ENCODE peak calls at places on chromosome 1, in four cellular contexts. U, A, M and T are unnamed samples.

GRCh38 chr1:168161459-168161858 is 17.3 kb upstream of the TIPRL start:
- DNase-seq in U (no peak), A (no peak), M (no peak), T (peak; percentile 31)

GRCh38 chr1:91889717-91890459 is 3.9 kb upstream of the TGFBR3 start:
- DNase-seq in U (no peak), A (no peak), M (no peak), T (peak; percentile 20)

GRCh38 chr1:8598783-8599182 is 218.7 kb downstream of the RERE start:
- DNase-seq in U (no peak), A (no peak), M (no peak), T (peak; percentile 13)

GRCh38 chr1:183349201-183349711 is 68.9 kb downstream of the NMNAT2 start:
- DNase-seq in U (no peak), A (no peak), M (peak; percentile 29), T (peak; percentile 46)

GRCh38 chr1:231161711-231162299 is at the start of gene TRIM67:
- DNase-seq in U (no peak), A (no peak), M (no peak), T (no peak)

GRCh38 chr1:156602557-156602993 is 1.3 kb upstream of the GPATCH4 start:
- DNase-seq in U (no peak), A (no peak), M (no peak), T (no peak)

GRCh38 chr1:108947871-108948525 is 15.3 kb downstream of the CLCC1 start:
- DNase-seq in U (no peak), A (no peak), M (no peak), T (peak; percentile 15)

GRCh38 chr1:17485280-17485679 is 45.8 kb upstream of the RCC2 start:
- DNase-seq in U (no peak), A (no peak), M (no peak), T (peak; percentile 41)

GRCh38 chr1:145997156-145998023 is 1.0 kb upstream of the TXNIP start:
- DNase-seq in U (no peak), A (no peak), M (peak; percentile 58), T (no peak)

GRCh38 chr1:31660871-31661455 is 16.3 kb upstream of the PEF1 start:
- DNase-seq in U (no peak), A (no peak), M (no peak), T (no peak)

GRCh38 chr1:201543871-201544521 is 5.1 kb downstream of the NAV1 start:
- DNase-seq in U (no peak), A (no peak), M (no peak), T (no peak)

GRCh38 chr1:236535656-236536293 is 12.0 kb downstream of the LGALS8 start:
- DNase-seq in U (no peak), A (no peak), M (no peak), T (no peak)

GRCh38 chr1:3462356-3463012 is 8.0 kb downstream of the ARHGEF16 start:
- DNase-seq in U (no peak), A (no peak), M (peak; percentile 14), T (no peak)